ENCODE peak calls at places on chromosomes 7 and 10, in five cellular contexts. One of them, this sample, is unnamed.

GRCh38 chr7:22173884-22174573 is 182.9 kb downstream of the RAPGEF5 start:
- DNase-seq in A549: no peak
- DNase-seq in HepG2: no peak
- DNase-seq in K562: peak; percentile 17
- DNase-seq in endothelial cell of umbilical vein: peak; percentile 44
- DNase-seq in this sample: no peak

GRCh38 chr10:91210435-91210834 is 10.0 kb upstream of the PCGF5 start:
- DNase-seq in A549: no peak
- DNase-seq in HepG2: peak; percentile 42
- DNase-seq in K562: no peak
- DNase-seq in endothelial cell of umbilical vein: no peak
- DNase-seq in this sample: no peak

GRCh38 chr7:128135275-128136214 is 104.3 kb upstream of the LRRC4 start:
- DNase-seq in A549: peak; percentile 48
- DNase-seq in HepG2: no peak
- DNase-seq in K562: peak; percentile 98
- DNase-seq in endothelial cell of umbilical vein: peak; percentile 64
- DNase-seq in this sample: peak; percentile 55

GRCh38 chr10:90837486-90837885 is 20.4 kb downstream of the HTR7 start:
- DNase-seq in A549: no peak
- DNase-seq in HepG2: no peak
- DNase-seq in K562: no peak
- DNase-seq in endothelial cell of umbilical vein: no peak
- DNase-seq in this sample: no peak

GRCh38 chr10:84214046-84214572 is 11.2 kb downstream of the LRIT2 start:
- DNase-seq in A549: peak; percentile 25
- DNase-seq in HepG2: no peak
- DNase-seq in K562: no peak
- DNase-seq in endothelial cell of umbilical vein: no peak
- DNase-seq in this sample: peak; percentile 21

GRCh38 chr10:110989016-110989415 is 69.6 kb downstream of the SHOC2 start:
- DNase-seq in A549: no peak
- DNase-seq in HepG2: no peak
- DNase-seq in K562: no peak
- DNase-seq in endothelial cell of umbilical vein: no peak
- DNase-seq in this sample: no peak

GRCh38 chr7:142795339-142795863 is 24.6 kb downstream of the PRSS2 start:
- DNase-seq in A549: no peak
- DNase-seq in HepG2: no peak
- DNase-seq in K562: no peak
- DNase-seq in endothelial cell of umbilical vein: no peak
- DNase-seq in this sample: peak; percentile 37

GRCh38 chr10:4519691-4520402 is 306.2 kb upstream of the AKR1E2 start:
- DNase-seq in A549: peak; percentile 25
- DNase-seq in HepG2: no peak
- DNase-seq in K562: no peak
- DNase-seq in endothelial cell of umbilical vein: no peak
- DNase-seq in this sample: no peak

GRCh38 chr7:105691029-105691691 is 109.9 kb upstream of the EFCAB10 start:
- DNase-seq in A549: no peak
- DNase-seq in HepG2: no peak
- DNase-seq in K562: no peak
- DNase-seq in endothelial cell of umbilical vein: peak; percentile 89
- DNase-seq in this sample: no peak

GRCh38 chr10:4650572-4650971 is 175.4 kb upstream of the AKR1E2 start:
- DNase-seq in A549: no peak
- DNase-seq in HepG2: no peak
- DNase-seq in K562: no peak
- DNase-seq in endothelial cell of umbilical vein: no peak
- DNase-seq in this sample: no peak

GRCh38 chr10:132520147-132520811 is 17.3 kb upstream of the INPP5A start:
- DNase-seq in A549: no peak
- DNase-seq in HepG2: no peak
- DNase-seq in K562: no peak
- DNase-seq in endothelial cell of umbilical vein: no peak
- DNase-seq in this sample: peak; percentile 5

GRCh38 chr10:44576715-44577191 is 191.9 kb upstream of the CXCL12 start:
- DNase-seq in A549: no peak
- DNase-seq in HepG2: no peak
- DNase-seq in K562: no peak
- DNase-seq in endothelial cell of umbilical vein: no peak
- DNase-seq in this sample: no peak

GRCh38 chr10:22560391-22561239 is 153.8 kb downstream of the PIP4K2A start:
- DNase-seq in A549: no peak
- DNase-seq in HepG2: no peak
- DNase-seq in K562: no peak
- DNase-seq in endothelial cell of umbilical vein: no peak
- DNase-seq in this sample: no peak

GRCh38 chr10:70932415-70933196 is 44.2 kb upstream of the PCBD1 start:
- DNase-seq in A549: no peak
- DNase-seq in HepG2: no peak
- DNase-seq in K562: no peak
- DNase-seq in endothelial cell of umbilical vein: peak; percentile 52
- DNase-seq in this sample: no peak

GRCh38 chr7:45454771-45455170 is 119.4 kb upstream of the ADCY1 start:
- DNase-seq in A549: no peak
- DNase-seq in HepG2: no peak
- DNase-seq in K562: no peak
- DNase-seq in endothelial cell of umbilical vein: no peak
- DNase-seq in this sample: no peak

GRCh38 chr10:120486671-120487205 is 29.7 kb downstream of the PLPP4 start:
- DNase-seq in A549: no peak
- DNase-seq in HepG2: no peak
- DNase-seq in K562: no peak
- DNase-seq in endothelial cell of umbilical vein: no peak
- DNase-seq in this sample: no peak

GRCh38 chr7:91067266-91067665 is 197.0 kb upstream of the FZD1 start:
- DNase-seq in A549: no peak
- DNase-seq in HepG2: no peak
- DNase-seq in K562: no peak
- DNase-seq in endothelial cell of umbilical vein: no peak
- DNase-seq in this sample: no peak

GRCh38 chr7:107874605-107875446 is 16.2 kb upstream of the DLD start:
- DNase-seq in A549: peak; percentile 66
- DNase-seq in HepG2: peak; percentile 63
- DNase-seq in K562: peak; percentile 74
- DNase-seq in endothelial cell of umbilical vein: peak; percentile 77
- DNase-seq in this sample: no peak

GRCh38 chr10:50322075-50322474 is 70.8 kb upstream of the ASAH2 start:
- DNase-seq in A549: peak; percentile 22
- DNase-seq in HepG2: no peak
- DNase-seq in K562: no peak
- DNase-seq in endothelial cell of umbilical vein: no peak
- DNase-seq in this sample: no peak

GRCh38 chr7:69603937-69604494 is 5.7 kb downstream of the AUTS2 start:
- DNase-seq in A549: no peak
- DNase-seq in HepG2: no peak
- DNase-seq in K562: no peak
- DNase-seq in endothelial cell of umbilical vein: no peak
- DNase-seq in this sample: no peak

GRCh38 chr10:54650547-54650946 is 150.5 kb downstream of the PCDH15 start:
- DNase-seq in A549: no peak
- DNase-seq in HepG2: no peak
- DNase-seq in K562: no peak
- DNase-seq in endothelial cell of umbilical vein: no peak
- DNase-seq in this sample: no peak

GRCh38 chr7:17557305-17557704 is 258.9 kb downstream of the AHR start:
- DNase-seq in A549: no peak
- DNase-seq in HepG2: no peak
- DNase-seq in K562: no peak
- DNase-seq in endothelial cell of umbilical vein: no peak
- DNase-seq in this sample: no peak

GRCh38 chr10:102467971-102468438 is 16.7 kb upstream of the C10orf95 start:
- DNase-seq in A549: no peak
- DNase-seq in HepG2: no peak
- DNase-seq in K562: peak; percentile 35
- DNase-seq in endothelial cell of umbilical vein: no peak
- DNase-seq in this sample: no peak

GRCh38 chr7:141649865-141650499 is 52.0 kb downstream of the DENND11 start:
- DNase-seq in A549: peak; percentile 80
- DNase-seq in HepG2: peak; percentile 41
- DNase-seq in K562: peak; percentile 60
- DNase-seq in endothelial cell of umbilical vein: peak; percentile 94
- DNase-seq in this sample: peak; percentile 63

GRCh38 chr7:2282185-2282751 is 32.0 kb downstream of the SNX8 start:
- DNase-seq in A549: no peak
- DNase-seq in HepG2: no peak
- DNase-seq in K562: peak; percentile 59
- DNase-seq in endothelial cell of umbilical vein: no peak
- DNase-seq in this sample: no peak

GRCh38 chr10:133013478-133013877 is 71.1 kb upstream of the CFAP46 start:
- DNase-seq in A549: no peak
- DNase-seq in HepG2: no peak
- DNase-seq in K562: no peak
- DNase-seq in endothelial cell of umbilical vein: no peak
- DNase-seq in this sample: no peak

GRCh38 chr7:31408120-31408729 is 67.7 kb upstream of the NEUROD6 start:
- DNase-seq in A549: peak; percentile 94
- DNase-seq in HepG2: no peak
- DNase-seq in K562: no peak
- DNase-seq in endothelial cell of umbilical vein: no peak
- DNase-seq in this sample: no peak

GRCh38 chr10:68327889-68328786 is 3.7 kb upstream of the HNRNPH3 start:
- DNase-seq in A549: peak; percentile 62
- DNase-seq in HepG2: peak; percentile 57
- DNase-seq in K562: no peak
- DNase-seq in endothelial cell of umbilical vein: peak; percentile 28
- DNase-seq in this sample: no peak

GRCh38 chr7:47198159-47198558 is 383.8 kb downstream of the TNS3 start:
- DNase-seq in A549: peak; percentile 18
- DNase-seq in HepG2: no peak
- DNase-seq in K562: no peak
- DNase-seq in endothelial cell of umbilical vein: no peak
- DNase-seq in this sample: no peak

GRCh38 chr7:37201003-37201875 is 247.4 kb downstream of the ELMO1 start:
- DNase-seq in A549: peak; percentile 70
- DNase-seq in HepG2: peak; percentile 64
- DNase-seq in K562: peak; percentile 72
- DNase-seq in endothelial cell of umbilical vein: peak; percentile 87
- DNase-seq in this sample: peak; percentile 85

GRCh38 chr10:61332506-61332905 is 120.7 kb downstream of the TMEM26 start:
- DNase-seq in A549: no peak
- DNase-seq in HepG2: no peak
- DNase-seq in K562: no peak
- DNase-seq in endothelial cell of umbilical vein: no peak
- DNase-seq in this sample: no peak

GRCh38 chr10:66747451-66747850 is 178.4 kb upstream of the LRRTM3 start:
- DNase-seq in A549: no peak
- DNase-seq in HepG2: no peak
- DNase-seq in K562: no peak
- DNase-seq in endothelial cell of umbilical vein: no peak
- DNase-seq in this sample: no peak

GRCh38 chr7:149828357-149829309 is 9.5 kb upstream of the ZNF862 start:
- DNase-seq in A549: no peak
- DNase-seq in HepG2: no peak
- DNase-seq in K562: no peak
- DNase-seq in endothelial cell of umbilical vein: no peak
- DNase-seq in this sample: peak; percentile 7

GRCh38 chr7:43302211-43302711 is 189.8 kb downstream of the HECW1 start:
- DNase-seq in A549: no peak
- DNase-seq in HepG2: peak; percentile 29
- DNase-seq in K562: no peak
- DNase-seq in endothelial cell of umbilical vein: no peak
- DNase-seq in this sample: no peak

GRCh38 chr10:20446794-20447193 is 450.3 kb downstream of the NEBL start:
- DNase-seq in A549: no peak
- DNase-seq in HepG2: no peak
- DNase-seq in K562: no peak
- DNase-seq in endothelial cell of umbilical vein: no peak
- DNase-seq in this sample: no peak

DNA sequence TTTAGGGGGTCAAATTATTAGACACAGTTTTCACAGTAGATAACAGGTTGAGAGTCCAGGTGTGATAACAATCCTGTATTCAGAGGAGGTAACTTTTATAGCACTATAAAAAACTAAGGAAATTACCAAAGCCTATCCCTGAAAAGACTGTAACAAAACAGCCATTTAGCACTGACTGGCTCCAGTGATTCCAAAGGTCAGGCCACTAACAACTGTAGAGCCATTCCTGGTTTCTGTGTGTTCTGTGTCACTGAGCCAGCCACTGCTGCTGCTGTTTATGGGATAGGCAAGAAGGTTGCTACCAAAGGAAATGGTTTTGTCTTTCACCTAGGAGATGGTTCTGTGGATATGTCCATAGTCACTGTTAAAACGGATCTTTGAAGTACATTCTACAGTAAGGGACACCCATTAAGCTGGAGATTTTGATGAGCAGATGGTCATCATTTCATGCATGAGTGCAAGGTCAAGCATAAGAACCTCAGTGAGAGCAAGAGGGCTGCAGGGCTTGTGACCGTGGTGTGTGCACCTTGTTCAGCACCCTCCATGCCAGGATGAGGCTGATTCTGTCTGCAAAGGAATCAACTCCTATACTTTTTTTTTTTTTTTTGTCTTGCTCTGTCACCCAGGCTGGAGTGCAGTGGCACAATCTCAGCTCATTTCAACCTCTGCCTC is 17.5 kb downstream of the PDSS1 start:
- DNase-seq in A549: no peak
- DNase-seq in HepG2: peak; percentile 70
- DNase-seq in K562: no peak
- DNase-seq in endothelial cell of umbilical vein: no peak
- DNase-seq in this sample: no peak
- TF ChIP-seq JUN in A549: no peak
- TF ChIP-seq JUN in HepG2: no peak
- TF ChIP-seq JUN in K562: no peak
- TF ChIP-seq JUN in endothelial cell of umbilical vein: no peak
- TF ChIP-seq JUN in this sample: no peak

GRCh38 chr7:148276291-148277041 is 314.1 kb upstream of the C7orf33 start:
- DNase-seq in A549: no peak
- DNase-seq in HepG2: no peak
- DNase-seq in K562: no peak
- DNase-seq in endothelial cell of umbilical vein: no peak
- DNase-seq in this sample: no peak
- TF ChIP-seq JUN in A549: no peak
- TF ChIP-seq JUN in HepG2: no peak
- TF ChIP-seq JUN in K562: no peak
- TF ChIP-seq JUN in endothelial cell of umbilical vein: no peak
- TF ChIP-seq JUN in this sample: no peak

DNA sequence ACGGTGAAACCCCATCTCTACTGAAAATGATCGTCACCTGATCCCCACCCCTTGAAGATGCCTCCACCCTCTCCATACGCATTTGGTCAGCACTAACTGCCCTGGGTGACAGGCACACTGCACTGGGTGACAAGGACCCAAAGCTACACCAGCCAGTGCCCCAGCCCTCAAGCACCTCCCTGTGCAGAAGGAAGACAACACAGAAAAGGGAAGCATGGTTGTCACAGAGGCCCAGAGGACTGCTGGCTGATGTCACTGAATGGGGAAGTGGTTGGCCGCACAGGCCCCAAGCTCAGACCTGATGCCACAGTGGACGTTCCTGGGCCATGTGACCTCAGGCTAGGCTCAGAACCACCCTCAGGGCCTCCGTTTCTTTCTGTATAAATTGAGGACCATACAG is 4.2 kb upstream of the PILRA start:
- DNase-seq in A549: no peak
- DNase-seq in HepG2: no peak
- DNase-seq in K562: no peak
- DNase-seq in endothelial cell of umbilical vein: no peak
- DNase-seq in this sample: no peak
- TF ChIP-seq JUN in A549: peak; percentile 9
- TF ChIP-seq JUN in HepG2: no peak
- TF ChIP-seq JUN in K562: no peak
- TF ChIP-seq JUN in endothelial cell of umbilical vein: no peak
- TF ChIP-seq JUN in this sample: no peak

GRCh38 chr7:117012284-117013174 is 59.2 kb downstream of the ST7 start:
- DNase-seq in A549: peak; percentile 57
- DNase-seq in HepG2: peak; percentile 22
- DNase-seq in K562: no peak
- DNase-seq in endothelial cell of umbilical vein: peak; percentile 54
- DNase-seq in this sample: no peak
- TF ChIP-seq JUN in A549: no peak
- TF ChIP-seq JUN in HepG2: no peak
- TF ChIP-seq JUN in K562: no peak
- TF ChIP-seq JUN in endothelial cell of umbilical vein: no peak
- TF ChIP-seq JUN in this sample: no peak

This sample was measured in WTC11.